ENCODE peak calls at places on chromosome 1, in nine cellular contexts. K, M, C, T, P, Y, Z, V and D are unnamed samples.

GRCh38 chr1:76038306-76039004 is 36.1 kb upstream of the ST6GALNAC3 start:
- DNase-seq in K (no peak), M (no peak), C (no peak), T (no peak), P (peak; percentile 58), Y (peak; percentile 22), Z (no peak), V (no peak), D (no peak)

GRCh38 chr1:207088161-207088560 is 499 bp upstream of the C4BPB start:
- DNase-seq in K (no peak), M (no peak), C (no peak), T (no peak), P (peak; percentile 29), Y (no peak), Z (no peak), V (peak; percentile 66), D (no peak)

GRCh38 chr1:162663589-162664030 is 31.3 kb downstream of the DDR2 start:
- DNase-seq in K (no peak), M (peak; percentile 11), C (no peak), T (no peak), P (peak; percentile 84), Y (peak; percentile 78), Z (peak; percentile 72), V (no peak), D (no peak)

GRCh38 chr1:110674337-110675059 is at the start of gene KCNA3:
- DNase-seq in K (peak; percentile 83), M (no peak), C (peak; percentile 47), T (peak; percentile 53), P (no peak), Y (no peak), Z (peak; percentile 77), V (no peak), D (peak; percentile 87)

GRCh38 chr1:7208647-7209180 is 423.5 kb downstream of the CAMTA1 start:
- DNase-seq in K (no peak), M (no peak), C (no peak), T (no peak), P (no peak), Y (no peak), Z (no peak), V (no peak), D (no peak)

GRCh38 chr1:232590742-232591082 is 39.2 kb downstream of the SIPA1L2 start:
- DNase-seq in K (no peak), M (no peak), C (no peak), T (no peak), P (no peak), Y (no peak), Z (no peak), V (no peak), D (no peak)

GRCh38 chr1:12556368-12556930 is 61.6 kb downstream of the DHRS3 start:
- DNase-seq in K (no peak), M (no peak), C (peak; percentile 80), T (no peak), P (peak; percentile 92), Y (peak; percentile 84), Z (no peak), V (peak; percentile 33), D (no peak)

GRCh38 chr1:78333426-78334012 is 157.3 kb upstream of the PTGFR start:
- DNase-seq in K (no peak), M (no peak), C (no peak), T (no peak), P (no peak), Y (no peak), Z (peak; percentile 69), V (no peak), D (no peak)

GRCh38 chr1:107357381-107357780 is 216.5 kb downstream of the NTNG1 start:
- DNase-seq in K (no peak), M (no peak), C (no peak), T (no peak), P (no peak), Y (peak; percentile 26), Z (no peak), V (no peak), D (no peak)

GRCh38 chr1:76083189-76083588 is 8.6 kb downstream of the ST6GALNAC3 start:
- DNase-seq in K (no peak), M (no peak), C (no peak), T (no peak), P (no peak), Y (no peak), Z (no peak), V (no peak), D (no peak)

GRCh38 chr1:100622966-100623762 is 85.2 kb downstream of the GPR88 start:
- DNase-seq in K (no peak), M (no peak), C (no peak), T (no peak), P (peak; percentile 65), Y (peak; percentile 88), Z (no peak), V (no peak), D (no peak)

GRCh38 chr1:193654951-193655705 is 468.7 kb upstream of the B3GALT2 start:
- DNase-seq in K (no peak), M (no peak), C (peak; percentile 42), T (no peak), P (peak; percentile 78), Y (peak; percentile 25), Z (no peak), V (no peak), D (no peak)

GRCh38 chr1:32742132-32742947 is 39.8 kb upstream of the SYNC start:
- DNase-seq in K (no peak), M (no peak), C (no peak), T (no peak), P (no peak), Y (no peak), Z (peak; percentile 62), V (peak; percentile 47), D (no peak)